ENCODE peak calls at places on chromosomes 5 and 9, in ten cellular contexts. One of them, this sample, is unnamed.

GRCh38 chr5:96243203-96243602 is 189.8 kb downstream of the PCSK1 start:
- DNase-seq in progenitor cell of endocrine pancreas: no peak
- DNase-seq in WTC11: no peak
- DNase-seq in NCI-H1092: no peak
- DNase-seq in omental fat pad: no peak
- DNase-seq in GM03348: no peak
- DNase-seq in PC-9: no peak
- DNase-seq in NCI-H1105: no peak
- DNase-seq in choroid plexus epithelial cell: no peak
- DNase-seq in epithelial cell of esophagus: no peak
- DNase-seq in this sample: no peak

GRCh38 chr5:123455640-123456039 is 32.4 kb upstream of the CEP120 start:
- DNase-seq in progenitor cell of endocrine pancreas: no peak
- DNase-seq in omental fat pad: no peak
- DNase-seq in epithelial cell of esophagus: no peak
- DNase-seq in GM03348: no peak
- DNase-seq in PC-9: no peak
- DNase-seq in choroid plexus epithelial cell: no peak
- DNase-seq in WTC11: no peak
- DNase-seq in NCI-H1092: no peak
- DNase-seq in NCI-H1105: no peak
- DNase-seq in this sample: no peak

GRCh38 chr5:67166460-67166871 is 30.1 kb downstream of the CD180 start:
- DNase-seq in WTC11: no peak
- DNase-seq in choroid plexus epithelial cell: no peak
- DNase-seq in NCI-H1092: no peak
- DNase-seq in GM03348: no peak
- DNase-seq in progenitor cell of endocrine pancreas: no peak
- DNase-seq in NCI-H1105: no peak
- DNase-seq in PC-9: no peak
- DNase-seq in omental fat pad: no peak
- DNase-seq in epithelial cell of esophagus: peak
- DNase-seq in this sample: no peak

GRCh38 chr9:109320338-109320733 is 523 bp downstream of the EPB41L4B start:
- DNase-seq in PC-9: peak
- DNase-seq in NCI-H1105: no peak
- DNase-seq in omental fat pad: no peak
- DNase-seq in WTC11: no peak
- DNase-seq in choroid plexus epithelial cell: no peak
- DNase-seq in NCI-H1092: no peak
- DNase-seq in progenitor cell of endocrine pancreas: no peak
- DNase-seq in GM03348: peak
- DNase-seq in epithelial cell of esophagus: no peak
- DNase-seq in this sample: no peak

GRCh38 chr9:97627624-97628023 is 5.5 kb downstream of the TSTD2 start:
- DNase-seq in NCI-H1092: no peak
- DNase-seq in GM03348: no peak
- DNase-seq in choroid plexus epithelial cell: peak
- DNase-seq in progenitor cell of endocrine pancreas: no peak
- DNase-seq in omental fat pad: no peak
- DNase-seq in PC-9: no peak
- DNase-seq in epithelial cell of esophagus: no peak
- DNase-seq in NCI-H1105: no peak
- DNase-seq in WTC11: no peak
- DNase-seq in this sample: no peak

GRCh38 chr5:139910901-139911300 is 115.3 kb downstream of the PSD2 start:
- DNase-seq in progenitor cell of endocrine pancreas: no peak
- DNase-seq in PC-9: no peak
- DNase-seq in WTC11: no peak
- DNase-seq in NCI-H1105: no peak
- DNase-seq in NCI-H1092: no peak
- DNase-seq in omental fat pad: no peak
- DNase-seq in epithelial cell of esophagus: peak
- DNase-seq in GM03348: no peak
- DNase-seq in choroid plexus epithelial cell: no peak
- DNase-seq in this sample: no peak

GRCh38 chr9:114811301-114811700 is 5.5 kb upstream of the TNFSF15 start:
- DNase-seq in NCI-H1105: no peak
- DNase-seq in choroid plexus epithelial cell: no peak
- DNase-seq in PC-9: no peak
- DNase-seq in GM03348: no peak
- DNase-seq in WTC11: no peak
- DNase-seq in omental fat pad: no peak
- DNase-seq in epithelial cell of esophagus: peak
- DNase-seq in progenitor cell of endocrine pancreas: no peak
- DNase-seq in NCI-H1092: no peak
- DNase-seq in this sample: no peak

GRCh38 chr5:91136271-91136670 is 246.8 kb downstream of the ARRDC3 start:
- DNase-seq in epithelial cell of esophagus: peak
- DNase-seq in progenitor cell of endocrine pancreas: no peak
- DNase-seq in PC-9: peak
- DNase-seq in WTC11: no peak
- DNase-seq in NCI-H1105: no peak
- DNase-seq in NCI-H1092: no peak
- DNase-seq in GM03348: peak
- DNase-seq in omental fat pad: no peak
- DNase-seq in choroid plexus epithelial cell: peak
- DNase-seq in this sample: no peak

GRCh38 chr9:114682846-114683245 is 854 bp upstream of the TEX48 start:
- DNase-seq in GM03348: no peak
- DNase-seq in NCI-H1105: no peak
- DNase-seq in progenitor cell of endocrine pancreas: no peak
- DNase-seq in choroid plexus epithelial cell: peak
- DNase-seq in WTC11: no peak
- DNase-seq in NCI-H1092: no peak
- DNase-seq in PC-9: no peak
- DNase-seq in epithelial cell of esophagus: no peak
- DNase-seq in omental fat pad: no peak
- DNase-seq in this sample: no peak

GRCh38 chr5:32584651-32585050 is 706 bp upstream of the SUB1 start:
- DNase-seq in omental fat pad: no peak
- DNase-seq in NCI-H1105: no peak
- DNase-seq in choroid plexus epithelial cell: no peak
- DNase-seq in GM03348: no peak
- DNase-seq in PC-9: no peak
- DNase-seq in progenitor cell of endocrine pancreas: no peak
- DNase-seq in NCI-H1092: no peak
- DNase-seq in WTC11: no peak
- DNase-seq in epithelial cell of esophagus: peak
- DNase-seq in this sample: no peak

GRCh38 chr9:95807326-95807947 is 68.1 kb upstream of the ERCC6L2 start:
- DNase-seq in omental fat pad: no peak
- DNase-seq in choroid plexus epithelial cell: peak
- DNase-seq in epithelial cell of esophagus: no peak
- DNase-seq in GM03348: no peak
- DNase-seq in PC-9: no peak
- DNase-seq in NCI-H1105: no peak
- DNase-seq in progenitor cell of endocrine pancreas: no peak
- DNase-seq in WTC11: no peak
- DNase-seq in NCI-H1092: no peak
- DNase-seq in this sample: no peak

GRCh38 chr9:136200424-136200823 is 4.5 kb downstream of the LHX3 start:
- DNase-seq in epithelial cell of esophagus: no peak
- DNase-seq in WTC11: no peak
- DNase-seq in NCI-H1092: no peak
- DNase-seq in PC-9: no peak
- DNase-seq in omental fat pad: no peak
- DNase-seq in choroid plexus epithelial cell: no peak
- DNase-seq in GM03348: no peak
- DNase-seq in NCI-H1105: no peak
- DNase-seq in progenitor cell of endocrine pancreas: no peak
- DNase-seq in this sample: no peak

GRCh38 chr9:79731483-79731882 is 159.7 kb downstream of the TLE4 start:
- DNase-seq in omental fat pad: no peak
- DNase-seq in WTC11: no peak
- DNase-seq in progenitor cell of endocrine pancreas: no peak
- DNase-seq in GM03348: no peak
- DNase-seq in PC-9: no peak
- DNase-seq in NCI-H1092: no peak
- DNase-seq in epithelial cell of esophagus: peak
- DNase-seq in NCI-H1105: no peak
- DNase-seq in choroid plexus epithelial cell: peak
- DNase-seq in this sample: no peak

GRCh38 chr5:56564451-56565223 is 250.7 kb upstream of the MAP3K1 start:
- DNase-seq in NCI-H1105: no peak
- DNase-seq in GM03348: no peak
- DNase-seq in WTC11: no peak
- DNase-seq in NCI-H1092: no peak
- DNase-seq in omental fat pad: no peak
- DNase-seq in epithelial cell of esophagus: no peak
- DNase-seq in choroid plexus epithelial cell: peak
- DNase-seq in progenitor cell of endocrine pancreas: no peak
- DNase-seq in PC-9: no peak
- DNase-seq in this sample: no peak

GRCh38 chr5:124583469-124584350 is 162.7 kb downstream of the ZNF608 start:
- DNase-seq in WTC11: no peak
- DNase-seq in PC-9: peak
- DNase-seq in choroid plexus epithelial cell: peak
- DNase-seq in epithelial cell of esophagus: peak
- DNase-seq in GM03348: peak
- DNase-seq in NCI-H1105: no peak
- DNase-seq in NCI-H1092: no peak
- DNase-seq in omental fat pad: no peak
- DNase-seq in progenitor cell of endocrine pancreas: no peak
- DNase-seq in this sample: no peak

GRCh38 chr5:165286692-165287091 is 1781.3 kb downstream of the MAT2B start:
- DNase-seq in omental fat pad: no peak
- DNase-seq in progenitor cell of endocrine pancreas: no peak
- DNase-seq in NCI-H1105: no peak
- DNase-seq in epithelial cell of esophagus: no peak
- DNase-seq in WTC11: no peak
- DNase-seq in choroid plexus epithelial cell: no peak
- DNase-seq in GM03348: no peak
- DNase-seq in PC-9: no peak
- DNase-seq in NCI-H1092: no peak
- DNase-seq in this sample: no peak